ENCODE peak calls at places on chromosome 4, in six cellular contexts. S, V, L, D, Z and X are unnamed samples.

GRCh38 chr4:78520808-78521226 is 30.8 kb upstream of the ANXA3 start:
- DNase-seq in S (no peak), V (no peak), L (no peak), D (no peak), Z (no peak), X (no peak)

GRCh38 chr4:81164623-81165416 is 50.2 kb downstream of the PRKG2 start:
- DNase-seq in S (peak), V (peak), L (no peak), D (no peak), Z (no peak), X (peak)

GRCh38 chr4:86870442-86871069 is 21.4 kb upstream of the SLC10A6 start:
- DNase-seq in S (no peak), V (no peak), L (no peak), D (no peak), Z (no peak), X (no peak)

GRCh38 chr4:69485130-69485529 is 10.6 kb downstream of the UGT2B4 start:
- DNase-seq in S (no peak), V (no peak), L (no peak), D (no peak), Z (no peak), X (no peak)

GRCh38 chr4:110680217-110680616 is 57.3 kb upstream of the PITX2 start:
- DNase-seq in S (no peak), V (no peak), L (no peak), D (no peak), Z (no peak), X (no peak)

GRCh38 chr4:94939791-94940530 is 182.2 kb downstream of the BMPR1B start:
- DNase-seq in S (no peak), V (no peak), L (no peak), D (no peak), Z (no peak), X (no peak)

GRCh38 chr4:118774989-118775388 is 60.9 kb downstream of the SEC24D start:
- DNase-seq in S (no peak), V (no peak), L (no peak), D (no peak), Z (no peak), X (no peak)

GRCh38 chr4:121273191-121273590 is 107.6 kb downstream of the QRFPR start:
- DNase-seq in S (no peak), V (no peak), L (no peak), D (no peak), Z (no peak), X (no peak)

GRCh38 chr4:82043081-82043808 is 330.5 kb downstream of the HNRNPD start:
- DNase-seq in S (no peak), V (no peak), L (no peak), D (no peak), Z (no peak), X (no peak)

GRCh38 chr4:137310156-137310555 is 222.1 kb downstream of the PCDH18 start:
- DNase-seq in S (no peak), V (no peak), L (no peak), D (no peak), Z (no peak), X (no peak)

GRCh38 chr4:84734037-84734436 is 151.1 kb downstream of the CDS1 start:
- DNase-seq in S (no peak), V (no peak), L (no peak), D (no peak), Z (no peak), X (no peak)

GRCh38 chr4:52251864-52252263 is 200.8 kb downstream of the SPATA18 start:
- DNase-seq in S (no peak), V (no peak), L (no peak), D (no peak), Z (no peak), X (no peak)

GRCh38 chr4:41693629-41694028 is 54.9 kb downstream of the PHOX2B start:
- DNase-seq in S (no peak), V (peak), L (no peak), D (no peak), Z (no peak), X (no peak)

GRCh38 chr4:26028793-26029511 is 114.9 kb downstream of the SMIM20 start:
- DNase-seq in S (no peak), V (no peak), L (peak), D (peak), Z (peak), X (no peak)

GRCh38 chr4:82905205-82905604 is 4.7 kb downstream of the THAP9 start:
- DNase-seq in S (no peak), V (no peak), L (no peak), D (no peak), Z (no peak), X (peak)

GRCh38 chr4:138374947-138375346 is 132.8 kb upstream of the SLC7A11 start:
- DNase-seq in S (no peak), V (no peak), L (no peak), D (no peak), Z (no peak), X (no peak)

GRCh38 chr4:152094851-152095700 is 334.3 kb upstream of the GATB start:
- DNase-seq in S (no peak), V (no peak), L (no peak), D (no peak), Z (no peak), X (no peak)

GRCh38 chr4:52983563-52984303 is 121.6 kb downstream of the RASL11B start:
- DNase-seq in S (peak), V (peak), L (no peak), D (no peak), Z (no peak), X (peak)

GRCh38 chr4:675980-676870 is 1.9 kb downstream of the MYL5 start:
- DNase-seq in S (no peak), V (no peak), L (no peak), D (no peak), Z (peak), X (no peak)

GRCh38 chr4:12116009-12116542 is 687.4 kb upstream of the HS3ST1 start:
- DNase-seq in S (no peak), V (no peak), L (no peak), D (no peak), Z (no peak), X (no peak)

GRCh38 chr4:118280501-118281218 is 72.1 kb downstream of the PRSS12 start:
- DNase-seq in S (peak), V (peak), L (no peak), D (no peak), Z (no peak), X (no peak)

GRCh38 chr4:145045180-145045579 is 52.8 kb downstream of the ANAPC10 start:
- DNase-seq in S (no peak), V (no peak), L (no peak), D (no peak), Z (no peak), X (no peak)

GRCh38 chr4:174010547-174010946 is 272.9 kb downstream of the FBXO8 start:
- DNase-seq in S (no peak), V (no peak), L (no peak), D (no peak), Z (no peak), X (no peak)
- TF ChIP-seq POLR2A in S (no peak), V (no peak), L (no peak), D (no peak), Z (no peak), X (no peak)

DNA sequence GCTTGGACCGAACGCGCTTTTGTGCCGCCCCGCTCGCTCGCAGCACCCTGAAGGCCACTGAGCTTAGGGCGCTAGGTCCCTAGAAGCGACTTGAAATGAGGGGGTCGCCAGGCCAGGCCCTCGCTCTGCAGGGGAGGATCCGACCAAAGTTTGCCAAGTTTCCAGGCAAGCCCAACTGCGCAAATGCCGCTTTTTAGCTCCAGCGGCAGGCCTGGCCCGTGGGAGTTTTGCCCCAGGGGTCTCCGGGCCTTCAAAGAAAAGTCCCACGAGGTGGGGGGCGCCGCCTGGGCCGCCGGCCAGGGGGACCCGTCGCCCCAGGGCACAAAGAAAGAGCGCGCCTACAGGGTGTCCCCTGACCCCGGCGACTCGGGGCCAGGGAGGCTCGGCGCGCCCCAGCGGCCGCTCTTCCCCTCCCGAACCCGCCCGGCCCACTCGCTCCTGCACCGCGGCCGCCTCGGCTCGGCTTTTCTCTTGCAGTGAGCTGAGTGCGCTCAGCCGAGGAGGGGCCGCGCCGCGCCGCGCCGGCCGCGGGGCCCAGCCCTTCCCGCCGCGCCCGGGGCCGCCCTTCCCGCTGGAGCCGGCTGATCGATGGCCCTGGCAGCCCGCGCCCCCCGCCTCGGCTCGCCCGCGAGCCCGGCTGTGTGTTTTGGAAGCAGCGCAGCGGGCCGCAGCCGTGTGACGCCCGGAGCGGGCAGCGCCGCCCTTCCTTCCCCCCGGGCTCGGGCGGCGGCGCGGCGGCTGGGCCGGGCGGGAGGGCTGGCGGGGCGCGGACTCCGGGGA is 788 bp upstream of the KLF3 start:
- DNase-seq in S (no peak), V (peak), L (peak), D (no peak), Z (no peak), X (no peak)
- TF ChIP-seq POLR2A in S (no peak), V (peak), L (peak), D (peak), Z (no peak), X (peak)

DNA sequence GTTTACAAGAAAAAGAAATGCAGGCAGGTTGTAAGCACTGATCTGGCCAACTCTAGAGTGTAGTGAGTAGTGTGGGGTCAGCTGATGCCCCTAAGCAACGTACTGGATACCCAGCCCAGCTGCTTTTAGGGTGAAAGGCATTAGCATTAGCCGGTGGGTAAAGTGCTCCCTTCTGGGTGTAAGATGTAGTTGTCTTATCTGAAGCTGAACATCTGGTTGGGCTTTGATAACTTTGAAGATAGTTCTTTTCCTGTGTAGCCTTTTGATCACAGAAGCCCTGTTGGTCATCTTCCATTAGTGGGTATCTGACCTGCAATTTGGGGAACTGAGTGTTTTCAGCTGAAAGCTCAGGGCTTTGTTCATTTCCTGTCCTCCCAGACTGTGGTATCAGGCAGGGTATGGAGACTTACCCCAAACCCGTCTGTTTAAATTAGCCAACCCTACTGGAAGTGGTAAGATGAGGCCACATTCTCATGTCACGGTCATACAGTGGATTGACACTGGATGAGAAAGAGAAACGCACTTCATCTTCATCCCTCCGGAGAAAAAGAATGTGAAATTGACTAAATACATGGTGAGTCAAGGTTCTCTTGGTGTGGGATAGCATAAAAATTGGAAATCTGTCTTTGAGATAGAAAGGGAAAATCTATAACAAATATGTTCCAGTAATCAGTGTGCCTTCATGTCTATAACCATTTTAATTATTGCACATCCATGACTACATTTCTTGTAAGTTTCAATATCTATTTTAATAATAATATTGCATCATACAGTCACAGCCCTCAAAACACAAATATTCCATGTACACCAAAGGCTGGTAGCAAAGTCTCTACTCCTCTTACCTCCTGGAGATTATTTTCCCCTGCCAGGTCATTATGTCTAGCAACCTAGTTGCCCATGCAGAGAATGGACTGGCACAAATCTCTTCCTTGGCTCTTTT is 8.7 kb downstream of the RHOH start:
- DNase-seq in S (no peak), V (no peak), L (no peak), D (no peak), Z (no peak), X (no peak)
- TF ChIP-seq POLR2A in S (no peak), V (no peak), L (no peak), D (no peak), Z (no peak), X (no peak)

GRCh38 chr4:122826596-122827257 is at the start of gene FGF2:
- DNase-seq in S (no peak), V (peak), L (peak), D (peak), Z (peak), X (no peak)
- TF ChIP-seq POLR2A in S (no peak), V (peak), L (peak), D (peak), Z (no peak), X (peak)

GRCh38 chr4:6288342-6288741 is 18.7 kb downstream of the WFS1 start:
- DNase-seq in S (no peak), V (no peak), L (no peak), D (no peak), Z (no peak), X (no peak)

GRCh38 chr4:6290256-6290655 is 20.6 kb downstream of the WFS1 start:
- DNase-seq in S (no peak), V (no peak), L (no peak), D (no peak), Z (no peak), X (no peak)

GRCh38 chr4:6290769-6291547 is 21.3 kb downstream of the WFS1 start:
- DNase-seq in S (no peak), V (no peak), L (no peak), D (no peak), Z (no peak), X (no peak)

GRCh38 chr4:6288871-6289270 is 19.2 kb downstream of the WFS1 start:
- DNase-seq in S (no peak), V (no peak), L (no peak), D (no peak), Z (no peak), X (no peak)

GRCh38 chr4:6287017-6287788 is 17.6 kb downstream of the WFS1 start:
- DNase-seq in S (no peak), V (no peak), L (no peak), D (no peak), Z (peak), X (no peak)
- TF ChIP-seq POLR2A in S (no peak), V (no peak), L (no peak), D (no peak), Z (no peak), X (no peak)

GRCh38 chr4:3304831-3305609 is 12.2 kb downstream of the RGS12 start:
- DNase-seq in S (no peak), V (no peak), L (peak), D (no peak), Z (no peak), X (no peak)
- TF ChIP-seq POLR2A in S (no peak), V (no peak), L (no peak), D (no peak), Z (no peak), X (no peak)

GRCh38 chr4:3385719-3386440 is 55.9 kb upstream of the HGFAC start:
- DNase-seq in S (no peak), V (no peak), L (no peak), D (no peak), Z (peak), X (no peak)
- TF ChIP-seq POLR2A in S (no peak), V (no peak), L (no peak), D (no peak), Z (no peak), X (no peak)

GRCh38 chr4:8170341-8170740 is 11.7 kb upstream of the ABLIM2 start:
- DNase-seq in S (no peak), V (no peak), L (no peak), D (no peak), Z (no peak), X (no peak)

GRCh38 chr4:8169763-8170162 is 11.2 kb upstream of the ABLIM2 start:
- DNase-seq in S (no peak), V (no peak), L (no peak), D (no peak), Z (no peak), X (no peak)

GRCh38 chr4:8173641-8174242 is 15.1 kb upstream of the ABLIM2 start:
- DNase-seq in S (no peak), V (no peak), L (no peak), D (no peak), Z (peak), X (no peak)

GRCh38 chr4:8174970-8175369 is 16.4 kb upstream of the ABLIM2 start:
- DNase-seq in S (no peak), V (no peak), L (no peak), D (no peak), Z (no peak), X (no peak)

DNA sequence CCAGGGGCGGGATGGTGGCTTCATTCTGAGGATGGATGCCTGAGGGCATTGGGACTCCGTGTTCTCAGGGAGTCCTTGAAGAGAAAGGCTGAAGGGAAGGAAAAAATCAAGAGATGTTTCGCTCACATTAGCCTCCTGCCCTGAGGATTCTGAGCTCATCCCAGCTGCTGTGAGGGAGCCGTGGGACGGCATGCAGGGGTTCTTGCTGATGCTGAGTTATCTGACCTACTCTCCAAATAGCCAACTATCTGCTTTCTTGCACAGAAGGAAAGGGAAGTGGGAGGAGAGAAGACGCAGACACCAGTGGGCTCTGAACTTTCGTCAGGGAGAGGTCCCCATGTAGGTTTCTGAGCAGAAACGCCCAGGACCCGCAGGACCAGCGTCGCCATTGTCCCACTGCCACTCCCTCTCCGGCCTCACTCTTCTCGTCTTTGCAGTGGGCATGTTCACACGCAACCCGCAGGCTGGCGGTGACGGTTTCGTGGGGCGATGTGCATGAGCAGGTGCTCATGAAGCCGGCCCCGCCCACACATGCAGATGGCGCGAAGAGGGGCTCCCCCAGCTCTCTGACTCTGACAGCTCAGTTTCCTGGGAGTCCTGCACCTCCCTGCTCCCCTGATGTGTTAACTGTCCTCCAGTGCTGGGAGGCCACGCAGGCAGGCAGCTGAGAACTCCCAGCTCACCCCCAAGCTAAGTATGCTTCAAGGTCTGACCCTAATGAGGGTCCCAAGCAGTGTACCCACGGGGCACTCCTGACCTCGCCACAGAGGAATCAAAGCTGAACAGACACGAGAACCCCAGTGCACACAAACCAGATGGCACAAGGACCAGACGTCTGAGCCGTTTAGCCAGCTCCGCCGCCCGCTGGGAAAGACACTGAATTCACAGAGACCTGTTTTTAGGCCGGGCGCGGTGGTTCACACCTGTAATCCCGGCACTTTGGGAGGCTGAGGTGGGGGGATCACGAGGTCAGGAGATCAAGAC is 13.6 kb upstream of the ABLIM2 start:
- DNase-seq in S (no peak), V (no peak), L (no peak), D (no peak), Z (peak), X (no peak)
- TF ChIP-seq POLR2A in S (no peak), V (no peak), L (no peak), D (no peak), Z (no peak), X (no peak)

GRCh38 chr4:128810871-128811570 is 1.5 kb downstream of the JADE1 start:
- DNase-seq in S (peak), V (peak), L (peak), D (peak), Z (peak), X (peak)
- TF ChIP-seq POLR2A in S (no peak), V (peak), L (peak), D (peak), Z (peak), X (peak)

DNA sequence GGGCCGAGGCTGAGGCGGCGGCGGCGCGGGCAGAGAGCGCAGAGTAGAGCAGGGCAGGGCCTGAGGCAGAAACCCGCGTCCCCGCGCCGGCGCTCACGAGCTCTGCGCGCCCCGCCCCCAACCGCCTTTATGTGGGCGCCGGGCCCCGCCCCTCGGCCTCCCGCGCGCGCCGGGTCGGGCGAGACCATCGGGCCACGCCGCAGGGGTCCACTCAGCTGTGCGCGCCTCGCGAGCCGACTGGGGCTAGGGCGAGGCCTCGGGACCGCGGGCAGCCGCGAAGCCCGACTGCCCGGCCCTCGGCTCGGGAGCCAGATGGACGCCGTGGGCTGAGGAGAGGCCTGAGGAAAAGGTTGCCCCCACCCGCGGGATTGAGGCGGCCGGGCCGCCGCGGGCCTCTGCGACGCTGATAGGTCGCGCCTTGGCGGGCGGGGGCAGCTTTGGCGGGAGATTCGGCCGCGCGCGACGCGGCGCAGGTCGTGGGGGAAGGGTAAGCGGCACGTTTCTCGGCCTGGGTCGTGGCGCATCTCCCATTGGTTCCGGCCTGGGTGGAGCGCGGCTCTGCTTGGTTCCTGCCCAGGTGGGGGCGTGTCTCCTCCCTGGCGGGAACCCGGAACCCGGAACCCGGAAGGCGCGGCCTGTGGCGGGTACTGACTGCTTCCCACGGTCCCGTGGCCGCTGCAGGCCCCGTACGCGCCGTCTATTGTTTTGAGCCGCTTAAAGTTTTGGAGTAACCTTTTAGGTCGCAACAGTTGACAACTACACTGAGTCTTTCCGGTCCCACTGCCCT is at the start of gene SLBP:
- DNase-seq in S (peak), V (peak), L (peak), D (peak), Z (peak), X (peak)
- TF ChIP-seq POLR2A in S (peak), V (peak), L (peak), D (peak), Z (peak), X (peak)